ENCODE peak calls at places on chromosomes 3 and 15, in seven cellular contexts. One of them, this sample, is unnamed.

GRCh38 chr3:68878322-68878721 is 54.0 kb downstream of the TAFA4 start:
- DNase-seq in transverse colon: no peak
- DNase-seq in kidney tubule cell: peak
- DNase-seq in EL: peak
- DNase-seq in EH: peak
- DNase-seq in kidney glomerular epithelial cell: peak
- DNase-seq in SHP77: no peak
- DNase-seq in this sample: peak

GRCh38 chr3:45974686-45975085 is 20.9 kb downstream of the FYCO1 start:
- DNase-seq in kidney glomerular epithelial cell: no peak
- DNase-seq in kidney tubule cell: no peak
- DNase-seq in SHP77: no peak
- DNase-seq in EH: no peak
- DNase-seq in transverse colon: no peak
- DNase-seq in EL: no peak
- DNase-seq in this sample: no peak

GRCh38 chr3:171407746-171408145 is 52.5 kb downstream of the TNIK start:
- DNase-seq in EL: peak
- DNase-seq in kidney tubule cell: peak
- DNase-seq in transverse colon: no peak
- DNase-seq in kidney glomerular epithelial cell: peak
- DNase-seq in EH: peak
- DNase-seq in SHP77: no peak
- DNase-seq in this sample: peak

GRCh38 chr3:55884491-55885285 is 397.6 kb upstream of the WNT5A start:
- DNase-seq in transverse colon: no peak
- DNase-seq in SHP77: no peak
- DNase-seq in EH: no peak
- DNase-seq in EL: no peak
- DNase-seq in kidney tubule cell: peak
- DNase-seq in kidney glomerular epithelial cell: no peak
- DNase-seq in this sample: peak

GRCh38 chr3:12999147-13000140 is 73.8 kb downstream of the IQSEC1 start:
- DNase-seq in EH: no peak
- DNase-seq in transverse colon: peak
- DNase-seq in kidney glomerular epithelial cell: no peak
- DNase-seq in kidney tubule cell: no peak
- DNase-seq in SHP77: no peak
- DNase-seq in EL: no peak
- DNase-seq in this sample: no peak

GRCh38 chr3:14849831-14850230 is 31.1 kb downstream of the FGD5 start:
- DNase-seq in EL: no peak
- DNase-seq in transverse colon: no peak
- DNase-seq in EH: no peak
- DNase-seq in kidney glomerular epithelial cell: no peak
- DNase-seq in kidney tubule cell: no peak
- DNase-seq in SHP77: no peak
- DNase-seq in this sample: no peak

GRCh38 chr15:60399931-60400330 is 2.1 kb upstream of the ANXA2 start:
- DNase-seq in SHP77: no peak
- DNase-seq in kidney glomerular epithelial cell: no peak
- DNase-seq in transverse colon: no peak
- DNase-seq in kidney tubule cell: peak
- DNase-seq in EL: peak
- DNase-seq in EH: peak
- DNase-seq in this sample: peak

GRCh38 chr3:65402597-65402996 is 636.1 kb downstream of the MAGI1 start:
- DNase-seq in EL: peak
- DNase-seq in kidney glomerular epithelial cell: peak
- DNase-seq in SHP77: no peak
- DNase-seq in EH: peak
- DNase-seq in kidney tubule cell: peak
- DNase-seq in transverse colon: peak
- DNase-seq in this sample: peak

GRCh38 chr3:120147072-120147871 is 53.0 kb upstream of the GSK3B start:
- DNase-seq in EH: no peak
- DNase-seq in kidney glomerular epithelial cell: no peak
- DNase-seq in kidney tubule cell: no peak
- DNase-seq in transverse colon: peak
- DNase-seq in SHP77: peak
- DNase-seq in EL: no peak
- DNase-seq in this sample: peak

GRCh38 chr3:59247402-59247841 is 197.6 kb upstream of the CFAP20DC start:
- DNase-seq in EL: no peak
- DNase-seq in transverse colon: no peak
- DNase-seq in kidney glomerular epithelial cell: no peak
- DNase-seq in kidney tubule cell: peak
- DNase-seq in EH: no peak
- DNase-seq in SHP77: no peak
- DNase-seq in this sample: peak

GRCh38 chr3:53163459-53164387 is 2.7 kb downstream of the PRKCD start:
- DNase-seq in SHP77: no peak
- DNase-seq in EL: no peak
- DNase-seq in transverse colon: no peak
- DNase-seq in kidney tubule cell: no peak
- DNase-seq in kidney glomerular epithelial cell: no peak
- DNase-seq in EH: peak
- DNase-seq in this sample: no peak

GRCh38 chr3:189103208-189103607 is 68.6 kb upstream of the TPRG1 start:
- DNase-seq in SHP77: no peak
- DNase-seq in EL: peak
- DNase-seq in kidney glomerular epithelial cell: no peak
- DNase-seq in transverse colon: no peak
- DNase-seq in kidney tubule cell: no peak
- DNase-seq in EH: no peak
- DNase-seq in this sample: peak

GRCh38 chr15:69576035-69576526 is 123.5 kb downstream of the RPLP1 start:
- DNase-seq in kidney glomerular epithelial cell: peak
- DNase-seq in transverse colon: peak
- DNase-seq in EL: peak
- DNase-seq in EH: peak
- DNase-seq in kidney tubule cell: peak
- DNase-seq in SHP77: peak
- DNase-seq in this sample: peak

GRCh38 chr15:67852433-67852832 is 12.6 kb upstream of the RNU6-1 start:
- DNase-seq in SHP77: no peak
- DNase-seq in kidney glomerular epithelial cell: no peak
- DNase-seq in EL: no peak
- DNase-seq in kidney tubule cell: no peak
- DNase-seq in transverse colon: no peak
- DNase-seq in EH: no peak
- DNase-seq in this sample: no peak

GRCh38 chr15:51726302-51727073 is 11.0 kb downstream of the LYSMD2 start:
- DNase-seq in SHP77: peak
- DNase-seq in kidney glomerular epithelial cell: peak
- DNase-seq in transverse colon: peak
- DNase-seq in EL: peak
- DNase-seq in EH: peak
- DNase-seq in kidney tubule cell: peak
- DNase-seq in this sample: peak

GRCh38 chr3:32296251-32297204 is 58.0 kb downstream of the CMTM8 start:
- DNase-seq in EH: peak
- DNase-seq in transverse colon: peak
- DNase-seq in EL: peak
- DNase-seq in SHP77: peak
- DNase-seq in kidney glomerular epithelial cell: peak
- DNase-seq in kidney tubule cell: peak
- DNase-seq in this sample: peak

GRCh38 chr3:38566215-38566528 is 70.0 kb downstream of the EXOG start:
- DNase-seq in kidney tubule cell: no peak
- DNase-seq in transverse colon: no peak
- DNase-seq in SHP77: no peak
- DNase-seq in EL: no peak
- DNase-seq in kidney glomerular epithelial cell: no peak
- DNase-seq in EH: no peak
- DNase-seq in this sample: no peak

GRCh38 chr3:25433868-25434267 is 5.8 kb downstream of the RARB start:
- DNase-seq in SHP77: no peak
- DNase-seq in kidney glomerular epithelial cell: no peak
- DNase-seq in EL: no peak
- DNase-seq in kidney tubule cell: no peak
- DNase-seq in EH: peak
- DNase-seq in transverse colon: no peak
- DNase-seq in this sample: no peak

GRCh38 chr3:5644773-5645172 is 457.3 kb downstream of the EDEM1 start:
- DNase-seq in SHP77: no peak
- DNase-seq in kidney tubule cell: no peak
- DNase-seq in kidney glomerular epithelial cell: no peak
- DNase-seq in EH: no peak
- DNase-seq in EL: no peak
- DNase-seq in transverse colon: no peak
- DNase-seq in this sample: no peak

GRCh38 chr3:184776916-184777315 is 35.0 kb upstream of the VPS8 start:
- DNase-seq in EL: no peak
- DNase-seq in kidney tubule cell: no peak
- DNase-seq in kidney glomerular epithelial cell: no peak
- DNase-seq in SHP77: no peak
- DNase-seq in transverse colon: no peak
- DNase-seq in EH: no peak
- DNase-seq in this sample: no peak

GRCh38 chr3:156149781-156150375 is 29.5 kb downstream of the KCNAB1 start:
- DNase-seq in EH: no peak
- DNase-seq in kidney glomerular epithelial cell: no peak
- DNase-seq in kidney tubule cell: no peak
- DNase-seq in transverse colon: no peak
- DNase-seq in SHP77: no peak
- DNase-seq in EL: no peak
- DNase-seq in this sample: no peak

GRCh38 chr3:16978921-16979271 is 94.1 kb downstream of the PLCL2 start:
- DNase-seq in EH: no peak
- DNase-seq in EL: no peak
- DNase-seq in kidney tubule cell: no peak
- DNase-seq in transverse colon: no peak
- DNase-seq in kidney glomerular epithelial cell: no peak
- DNase-seq in SHP77: no peak
- DNase-seq in this sample: no peak

GRCh38 chr3:172040976-172041963 is 1.9 kb downstream of the FNDC3B start:
- DNase-seq in SHP77: no peak
- DNase-seq in EH: peak
- DNase-seq in transverse colon: peak
- DNase-seq in kidney glomerular epithelial cell: peak
- DNase-seq in kidney tubule cell: peak
- DNase-seq in EL: peak
- DNase-seq in this sample: peak

GRCh38 chr3:149576071-149576564 is 81.7 kb downstream of the WWTR1 start:
- DNase-seq in kidney glomerular epithelial cell: peak
- DNase-seq in transverse colon: no peak
- DNase-seq in EL: peak
- DNase-seq in SHP77: peak
- DNase-seq in EH: peak
- DNase-seq in kidney tubule cell: peak
- DNase-seq in this sample: peak

GRCh38 chr3:111712294-111713180 is 117.4 kb upstream of the ZBED2 start:
- DNase-seq in kidney tubule cell: peak
- DNase-seq in transverse colon: no peak
- DNase-seq in kidney glomerular epithelial cell: peak
- DNase-seq in SHP77: no peak
- DNase-seq in EL: no peak
- DNase-seq in EH: no peak
- DNase-seq in this sample: peak

GRCh38 chr3:66949898-66950297 is 48.2 kb upstream of the KBTBD8 start:
- DNase-seq in kidney glomerular epithelial cell: no peak
- DNase-seq in EL: no peak
- DNase-seq in SHP77: no peak
- DNase-seq in EH: no peak
- DNase-seq in kidney tubule cell: no peak
- DNase-seq in transverse colon: no peak
- DNase-seq in this sample: no peak

GRCh38 chr3:71543371-71544016 is 40.0 kb downstream of the FOXP1 start:
- DNase-seq in EH: no peak
- DNase-seq in kidney tubule cell: no peak
- DNase-seq in EL: no peak
- DNase-seq in SHP77: no peak
- DNase-seq in transverse colon: no peak
- DNase-seq in kidney glomerular epithelial cell: no peak
- DNase-seq in this sample: no peak

GRCh38 chr3:101184111-101184510 is 136.3 kb downstream of the IMPG2 start:
- DNase-seq in EH: peak
- DNase-seq in kidney glomerular epithelial cell: peak
- DNase-seq in SHP77: no peak
- DNase-seq in transverse colon: no peak
- DNase-seq in kidney tubule cell: peak
- DNase-seq in EL: no peak
- DNase-seq in this sample: no peak

GRCh38 chr15:93291380-93291779 is 202.4 kb upstream of the RGMA start:
- DNase-seq in kidney tubule cell: no peak
- DNase-seq in kidney glomerular epithelial cell: no peak
- DNase-seq in EH: no peak
- DNase-seq in SHP77: no peak
- DNase-seq in transverse colon: no peak
- DNase-seq in EL: no peak
- DNase-seq in this sample: no peak

GRCh38 chr3:141738636-141739363 is 702 bp downstream of the RNF7 start:
- DNase-seq in transverse colon: peak
- DNase-seq in kidney glomerular epithelial cell: peak
- DNase-seq in SHP77: peak
- DNase-seq in EL: peak
- DNase-seq in EH: peak
- DNase-seq in kidney tubule cell: peak
- DNase-seq in this sample: peak